ENCODE peak calls at places on chromosomes 13 and 19, in six cellular contexts. L is H1, X is SK-N-SH, H is K562, N is HCT116, B is GM12878. R is an unnamed sample.

GRCh38 chr13:59497845-59498244 is 665.9 kb downstream of the DIAPH3 start:
- DNase-seq in L (no peak), X (no peak), H (no peak), N (no peak), B (no peak), R (no peak)

GRCh38 chr13:102399791-102400618 is 1.8 kb downstream of the FGF14 start:
- DNase-seq in L (peak), X (peak), H (no peak), N (no peak), B (no peak), R (no peak)

GRCh38 chr19:49872245-49873148 is 4.7 kb downstream of the AKT1S1 start:
- DNase-seq in L (no peak), X (no peak), H (no peak), N (no peak), B (no peak), R (no peak)

GRCh38 chr13:114099918-114100445 is 32.4 kb downstream of the RASA3 start:
- DNase-seq in L (peak), X (peak), H (no peak), N (peak), B (no peak), R (peak)

GRCh38 chr13:94620286-94620896 is 18.7 kb downstream of the GPR180 start:
- DNase-seq in L (no peak), X (peak), H (peak), N (peak), B (no peak), R (peak)

GRCh38 chr19:8194528-8195275 is 14.5 kb upstream of the CERS4 start:
- DNase-seq in L (no peak), X (no peak), H (no peak), N (no peak), B (no peak), R (no peak)

GRCh38 chr19:56299688-56300087 is 15.0 kb downstream of the ZSCAN5A start:
- DNase-seq in L (no peak), X (no peak), H (no peak), N (no peak), B (no peak), R (no peak)

GRCh38 chr13:59651479-59651878 is 512.2 kb downstream of the DIAPH3 start:
- DNase-seq in L (no peak), X (no peak), H (no peak), N (no peak), B (no peak), R (no peak)

GRCh38 chr19:18660939-18661338 is 22.5 kb upstream of the CRTC1 start:
- DNase-seq in L (no peak), X (no peak), H (no peak), N (no peak), B (no peak), R (no peak)

GRCh38 chr13:83220241-83220640 is 662.0 kb downstream of the SLITRK1 start:
- DNase-seq in L (no peak), X (no peak), H (no peak), N (no peak), B (no peak), R (no peak)

GRCh38 chr19:12603714-12604113 is 6.9 kb downstream of the ZNF490 start:
- DNase-seq in L (no peak), X (no peak), H (no peak), N (no peak), B (peak), R (no peak)

GRCh38 chr19:45492627-45493470 is 4.0 kb downstream of the RTN2 start:
- DNase-seq in L (peak), X (peak), H (peak), N (peak), B (no peak), R (peak)

GRCh38 chr13:48232420-48233096 is 448 bp upstream of the ITM2B start:
- DNase-seq in L (peak), X (no peak), H (no peak), N (no peak), B (no peak), R (peak)
- TF ChIP-seq JUND in L (no peak), X (no peak), H (no peak), N (no peak), B (no peak), R (no peak)

DNA sequence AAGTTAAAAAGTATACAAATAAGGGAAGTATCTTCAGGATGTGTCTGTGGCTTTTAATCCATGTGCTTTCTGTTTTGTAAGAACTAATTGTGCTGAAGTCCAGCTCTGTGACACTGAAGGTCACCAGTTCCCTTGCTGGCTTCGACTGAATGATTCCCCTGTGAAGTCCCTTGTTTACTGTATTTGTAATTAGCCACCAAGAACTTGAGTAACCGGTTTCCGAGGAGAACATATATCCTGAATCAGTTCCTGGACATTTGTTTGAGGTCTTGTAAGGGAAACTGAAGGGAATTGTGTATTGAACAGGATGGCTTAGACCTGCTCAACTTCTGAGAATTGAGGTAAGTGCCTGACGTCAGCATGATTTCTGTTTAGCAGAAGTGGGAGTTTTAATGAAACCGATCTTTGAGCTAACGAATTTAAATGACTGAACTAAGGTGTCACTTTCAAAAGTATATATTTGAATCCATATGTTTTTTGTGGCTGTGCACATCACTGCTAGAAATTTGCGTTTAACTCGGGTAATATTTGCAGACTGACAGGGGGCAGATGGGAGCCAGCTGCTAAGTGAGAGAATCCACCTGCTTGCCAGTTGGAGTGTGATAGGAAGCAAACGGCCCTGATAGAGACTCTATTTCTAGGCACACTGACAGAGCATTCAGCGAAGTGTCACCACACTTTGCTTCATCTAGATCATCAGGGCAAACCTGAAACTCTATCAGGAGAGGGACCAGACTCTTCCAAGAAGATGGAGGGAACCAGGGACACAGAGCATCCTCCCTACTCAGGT is 530.0 kb downstream of the RFC3 start:
- DNase-seq in L (no peak), X (no peak), H (no peak), N (no peak), B (no peak), R (peak)
- TF ChIP-seq JUND in L (no peak), X (no peak), H (no peak), N (no peak), B (no peak), R (no peak)

GRCh38 chr19:16325671-16326400 is 1.2 kb downstream of the KLF2 start:
- DNase-seq in L (peak), X (peak), H (no peak), N (no peak), B (no peak), R (no peak)

GRCh38 chr19:16324384-16325160 is at the start of gene KLF2:
- DNase-seq in L (peak), X (peak), H (peak), N (peak), B (no peak), R (peak)

GRCh38 chr19:16325161-16325527 is 518 bp downstream of the KLF2 start:
- DNase-seq in L (peak), X (peak), H (peak), N (no peak), B (no peak), R (no peak)

GRCh38 chr19:16323532-16323931 is 1.1 kb upstream of the KLF2 start:
- DNase-seq in L (no peak), X (no peak), H (no peak), N (no peak), B (no peak), R (no peak)

GRCh38 chr19:16324064-16324383 is 602 bp upstream of the KLF2 start:
- DNase-seq in L (no peak), X (no peak), H (no peak), N (no peak), B (no peak), R (no peak)
- TF ChIP-seq JUND in L (no peak), X (no peak), H (no peak), N (no peak), B (no peak), R (no peak)

DNA sequence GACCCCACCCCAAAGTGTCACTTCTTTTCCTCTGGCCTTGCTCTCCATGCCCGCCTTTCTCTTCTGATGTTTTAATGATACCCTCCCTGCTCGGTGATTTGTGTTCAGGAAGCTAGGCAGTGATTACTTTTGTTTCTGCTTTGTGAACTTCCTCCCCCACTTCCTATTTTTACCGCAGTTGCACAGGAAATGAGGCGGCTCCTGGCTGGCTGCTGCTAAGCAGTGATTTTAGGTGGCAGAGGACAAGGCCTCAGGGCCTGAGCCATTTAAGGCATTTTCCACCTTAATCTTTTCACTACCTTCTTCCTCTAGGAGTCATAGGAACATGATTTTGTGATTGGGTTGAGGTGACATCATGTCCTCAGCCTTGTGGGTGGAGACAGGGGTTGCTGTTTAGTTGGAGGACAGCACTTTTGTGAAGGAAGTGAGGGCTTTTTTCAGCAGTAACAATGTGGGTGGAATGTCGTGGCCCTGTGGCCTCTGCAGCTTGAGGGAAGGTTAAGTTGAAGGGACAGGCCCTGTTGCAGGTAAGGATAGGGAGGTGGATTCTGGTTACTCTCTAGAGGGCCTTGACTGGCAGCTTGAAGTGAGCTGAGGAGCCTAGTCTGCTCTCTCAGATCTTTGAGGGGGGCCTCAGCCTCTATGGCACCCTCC is 15.7 kb downstream of the GARRE1 start:
- DNase-seq in L (no peak), X (no peak), H (no peak), N (no peak), B (peak), R (no peak)
- TF ChIP-seq JUND in L (no peak), X (no peak), H (peak), N (no peak), B (no peak), R (no peak)

GRCh38 chr19:10209305-10209704 is 14.6 kb upstream of the DNMT1 start:
- DNase-seq in L (no peak), X (no peak), H (no peak), N (no peak), B (no peak), R (no peak)
- TF ChIP-seq JUND in L (no peak), X (no peak), H (no peak), N (no peak), B (no peak), R (no peak)

GRCh38 chr19:38149597-38149996 is 74.4 kb downstream of the DPF1 start:
- DNase-seq in L (no peak), X (no peak), H (peak), N (no peak), B (no peak), R (peak)
- TF ChIP-seq JUND in L (no peak), X (no peak), H (no peak), N (no peak), B (no peak), R (no peak)

GRCh38 chr13:112063807-112064206 is 3.1 kb upstream of the SOX1 start:
- DNase-seq in L (no peak), X (no peak), H (no peak), N (no peak), B (no peak), R (no peak)

GRCh38 chr13:112062619-112063308 is 4.2 kb upstream of the SOX1 start:
- DNase-seq in L (peak), X (peak), H (peak), N (no peak), B (no peak), R (no peak)

GRCh38 chr13:112064222-112064621 is 2.7 kb upstream of the SOX1 start:
- DNase-seq in L (no peak), X (no peak), H (no peak), N (no peak), B (no peak), R (no peak)

GRCh38 chr13:112062047-112062618 is 4.8 kb upstream of the SOX1 start:
- DNase-seq in L (peak), X (no peak), H (no peak), N (no peak), B (no peak), R (no peak)

DNA sequence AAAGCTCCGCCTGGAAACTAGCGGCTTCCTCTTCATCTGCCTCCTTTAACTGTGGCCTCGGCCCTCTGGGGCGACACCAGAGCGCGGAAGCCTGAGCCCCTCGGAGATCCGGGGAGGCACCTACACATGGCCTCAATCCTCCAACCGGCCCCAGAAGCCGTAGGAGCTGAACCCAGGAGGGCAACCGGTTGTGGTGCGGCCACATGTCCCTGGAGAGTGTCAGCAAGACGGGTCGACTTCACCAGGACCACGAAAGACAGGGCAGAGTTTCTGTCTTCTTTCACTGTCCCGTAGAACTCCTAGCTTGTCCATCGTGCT is 3.7 kb upstream of the SOX1 start:
- DNase-seq in L (peak), X (no peak), H (no peak), N (no peak), B (no peak), R (no peak)
- TF ChIP-seq JUND in L (no peak), X (no peak), H (no peak), N (no peak), B (no peak), R (no peak)

GRCh38 chr13:91017031-91017668 is 330.3 kb upstream of the MIR17HG start:
- DNase-seq in L (peak), X (peak), H (peak), N (peak), B (peak), R (peak)
- TF ChIP-seq JUND in L (no peak), X (no peak), H (no peak), N (no peak), B (no peak), R (no peak)

DNA sequence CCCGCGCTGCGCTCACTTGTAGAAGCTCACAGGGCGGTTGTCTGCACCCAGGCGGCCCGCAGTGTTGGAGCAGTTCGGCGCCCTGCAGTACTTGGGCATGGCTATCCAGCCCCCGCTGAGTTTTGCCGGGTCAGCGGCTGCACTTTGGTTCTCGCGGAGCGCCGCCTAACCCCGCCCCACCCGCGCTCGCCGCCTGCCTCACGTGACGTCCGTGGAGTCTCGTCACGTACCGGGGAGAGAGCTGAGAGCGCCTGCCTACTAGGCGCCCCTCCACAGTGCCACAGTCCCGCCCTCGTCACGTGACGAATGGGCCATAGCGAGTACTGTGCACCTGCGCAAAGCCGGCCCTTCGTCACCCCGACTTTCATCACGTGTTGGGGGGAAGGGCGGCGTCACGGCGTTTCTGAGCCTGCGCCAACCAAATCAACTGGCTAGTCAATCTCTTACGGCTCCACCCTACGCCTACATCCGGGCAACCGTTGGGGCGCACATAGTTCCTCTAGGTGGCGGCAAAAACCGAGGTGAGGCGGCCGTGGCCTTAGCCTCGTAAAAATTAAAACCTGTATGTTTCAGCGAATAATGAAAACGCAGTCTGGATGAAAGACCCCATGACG is at the start of gene THAP8:
- DNase-seq in L (peak), X (peak), H (peak), N (peak), B (peak), R (peak)
- TF ChIP-seq JUND in L (peak), X (no peak), H (peak), N (no peak), B (peak), R (no peak)

DNA sequence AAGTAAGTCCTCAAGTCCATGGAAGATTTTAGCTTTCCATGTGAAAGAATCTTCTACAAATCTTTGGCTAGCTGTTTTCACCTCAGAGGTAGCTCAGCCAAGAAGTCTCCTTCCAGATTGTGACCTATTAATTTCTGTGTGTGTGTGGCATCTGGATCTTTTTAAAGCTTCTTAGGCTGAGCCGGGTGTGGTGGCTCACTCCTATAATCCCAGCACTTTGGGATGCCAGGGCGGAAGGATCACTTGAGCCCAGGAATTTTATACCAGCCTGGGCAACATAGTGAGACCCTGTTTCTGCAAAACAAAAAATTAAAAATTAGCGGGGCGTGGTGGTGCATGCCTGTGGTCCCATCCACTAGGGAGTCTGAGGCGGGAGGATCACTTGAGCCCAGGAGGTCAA is 13.4 kb upstream of the SLC44A2 start:
- DNase-seq in L (no peak), X (no peak), H (no peak), N (no peak), B (no peak), R (no peak)
- TF ChIP-seq JUND in L (no peak), X (no peak), H (no peak), N (no peak), B (no peak), R (no peak)

R was measured in T47D.